ENCODE peak calls at places on chromosomes 16 and 17, in five cellular contexts. J is HCT116, A is IMR-90, G is A549, P is heart left ventricle. H is an unnamed sample.

GRCh38 chr17:10697092-10698081 is at the start of the genes ADPRM and SCO1:
- DNase-seq in J (peak), A (peak), G (peak), P (peak), H (peak)

GRCh38 chr16:1961651-1962067 is 2.3 kb downstream of the NDUFB10 start:
- DNase-seq in J (no peak), A (no peak), G (peak), P (no peak), H (no peak)

GRCh38 chr17:42563543-42563942 is 1.6 kb downstream of the COASY start:
- DNase-seq in J (no peak), A (no peak), G (no peak), P (no peak), H (peak)

GRCh38 chr17:67759355-67760171 is 41.8 kb downstream of the NOL11 start:
- DNase-seq in J (no peak), A (peak), G (no peak), P (peak), H (no peak)

GRCh38 chr16:1890701-1891035 is 18.7 kb upstream of the MEIOB start:
- DNase-seq in J (no peak), A (no peak), G (no peak), P (no peak), H (no peak)

GRCh38 chr17:66684256-66684655 is 150.7 kb upstream of the CACNG5 start:
- DNase-seq in J (no peak), A (peak), G (no peak), P (no peak), H (no peak)

GRCh38 chr16:8854298-8854948 is 14.4 kb downstream of the CARHSP1 start:
- DNase-seq in J (no peak), A (no peak), G (no peak), P (no peak), H (no peak)

GRCh38 chr17:74935585-74936469 is at the start of gene OTOP3:
- DNase-seq in J (no peak), A (no peak), G (no peak), P (no peak), H (no peak)

GRCh38 chr17:7294614-7295153 is at the start of gene YBX2:
- DNase-seq in J (peak), A (peak), G (peak), P (peak), H (peak)

GRCh38 chr16:3444032-3444388 is 530 bp downstream of the NAA60 start:
- DNase-seq in J (peak), A (peak), G (peak), P (no peak), H (peak)

GRCh38 chr16:83365166-83365565 is 442.6 kb upstream of the HSBP1 start:
- DNase-seq in J (no peak), A (peak), G (no peak), P (no peak), H (no peak)

GRCh38 chr17:47685556-47686275 is 8.2 kb upstream of the TBKBP1 start:
- DNase-seq in J (no peak), A (peak), G (no peak), P (no peak), H (no peak)

GRCh38 chr16:65815707-65816106 is 550.8 kb upstream of the CDH5 start:
- DNase-seq in J (no peak), A (no peak), G (no peak), P (no peak), H (no peak)

GRCh38 chr17:46170609-46171432 is 22.4 kb downstream of the KANSL1 start:
- DNase-seq in J (no peak), A (no peak), G (no peak), P (no peak), H (no peak)

GRCh38 chr17:19897108-19897854 is 29.5 kb upstream of the ULK2 start:
- DNase-seq in J (no peak), A (no peak), G (peak), P (peak), H (peak)

GRCh38 chr17:67245694-67246397 is 850 bp upstream of the HELZ start:
- DNase-seq in J (no peak), A (no peak), G (peak), P (peak), H (peak)

GRCh38 chr16:3147757-3148104 is 12.9 kb downstream of the ZNF213 start:
- DNase-seq in J (no peak), A (no peak), G (no peak), P (no peak), H (no peak)

GRCh38 chr17:63447688-63448005 is 1.5 kb upstream of the CYB561 start:
- DNase-seq in J (no peak), A (no peak), G (no peak), P (no peak), H (peak)

GRCh38 chr17:61307905-61308886 is 91.4 kb upstream of the TBX2 start:
- DNase-seq in J (no peak), A (peak), G (peak), P (no peak), H (no peak)

GRCh38 chr16:11546522-11547485 is 39.9 kb downstream of the LITAF start:
- DNase-seq in J (no peak), A (peak), G (peak), P (no peak), H (no peak)

GRCh38 chr16:81445143-81445922 is 725 bp downstream of the CMIP start:
- DNase-seq in J (no peak), A (peak), G (no peak), P (no peak), H (peak)

GRCh38 chr16:6732166-6732565 is 600.5 kb upstream of the RBFOX1 start:
- DNase-seq in J (no peak), A (no peak), G (no peak), P (no peak), H (no peak)

GRCh38 chr17:49240619-49241018 is 10.0 kb upstream of the PHOSPHO1 start:
- DNase-seq in J (no peak), A (no peak), G (no peak), P (no peak), H (no peak)

GRCh38 chr17:10309003-10309974 is 63.5 kb downstream of the MYH13 start:
- DNase-seq in J (no peak), A (no peak), G (no peak), P (no peak), H (no peak)

GRCh38 chr17:48544356-48545021 is 420 bp downstream of the HOXB2 start:
- DNase-seq in J (no peak), A (peak), G (no peak), P (peak), H (peak)

GRCh38 chr17:50201226-50201854 is at the start of gene COL1A1:
- DNase-seq in J (no peak), A (peak), G (no peak), P (peak), H (peak)

GRCh38 chr16:47180073-47180472 is 36.3 kb upstream of the NETO2 start:
- DNase-seq in J (no peak), A (no peak), G (no peak), P (no peak), H (no peak)

DNA sequence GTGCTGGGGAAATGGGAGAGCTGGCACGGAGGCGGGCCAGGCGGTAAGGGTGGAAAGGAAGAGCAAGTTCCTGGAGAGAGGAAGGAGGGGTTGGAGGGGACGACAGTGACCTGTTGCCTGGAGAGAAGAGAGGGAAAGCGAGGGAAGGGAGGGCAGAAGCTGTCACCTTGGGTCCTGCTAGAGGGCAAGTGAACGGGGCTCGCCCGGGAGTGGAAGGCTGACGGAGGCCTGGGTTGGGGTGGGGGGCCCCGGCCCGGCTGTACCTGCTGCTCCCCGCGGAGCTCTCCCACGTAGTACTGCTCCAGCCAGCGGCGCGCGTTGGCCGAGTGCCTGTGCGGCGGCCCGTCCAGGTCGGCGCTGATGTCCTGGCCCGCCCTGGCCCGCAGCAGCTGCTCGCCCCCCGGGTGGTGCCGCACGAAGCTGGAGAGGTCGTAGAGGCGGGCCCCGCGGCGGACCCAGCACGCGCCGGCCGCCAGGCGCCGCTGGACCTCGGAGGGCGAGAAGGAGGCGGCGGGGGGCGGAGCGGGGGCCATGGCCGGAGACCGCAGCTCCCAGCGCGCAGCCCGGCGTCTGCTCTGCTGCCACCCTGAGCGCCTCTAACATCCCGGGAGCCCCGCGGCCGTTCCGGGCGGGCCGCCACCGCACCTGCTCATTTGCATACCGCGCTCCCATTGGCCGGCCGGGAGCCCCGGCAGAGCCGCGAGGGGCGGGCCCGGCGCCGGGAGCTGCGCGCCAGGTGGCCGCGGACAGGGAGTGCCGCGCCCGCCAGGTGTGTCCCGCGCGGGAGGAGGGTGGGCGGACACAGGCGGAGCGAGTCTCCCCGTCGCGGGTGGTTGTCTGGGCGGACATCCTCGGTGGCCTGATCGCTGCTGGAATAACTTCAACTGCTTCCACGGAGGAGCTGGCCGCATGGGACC is at the start of gene FA2H:
- DNase-seq in J (peak), A (peak), G (peak), P (peak), H (peak)
- TF ChIP-seq CTCF in J (peak), A (peak), G (peak), P (no peak), H (no peak)

GRCh38 chr16:529012-529575 is 1.6 kb downstream of the CAPN15 start:
- DNase-seq in J (no peak), A (no peak), G (no peak), P (no peak), H (no peak)
- TF ChIP-seq POLR2A in J (no peak), A (no peak), G (no peak), P (no peak), H (no peak)

GRCh38 chr17:27332485-27333409 is 38.8 kb downstream of the WSB1 start:
- DNase-seq in J (peak), A (peak), G (peak), P (peak), H (peak)
- TF ChIP-seq CTCF in J (peak), A (peak), G (peak), P (peak), H (peak)

GRCh38 chr16:89742948-89743347 is 21.6 kb downstream of the ZNF276 start:
- DNase-seq in J (no peak), A (no peak), G (no peak), P (no peak), H (no peak)
- TF ChIP-seq POLR2A in J (no peak), A (no peak), G (no peak), P (no peak), H (no peak)

GRCh38 chr16:25996052-25996451 is 304.3 kb downstream of the HS3ST4 start:
- DNase-seq in J (no peak), A (no peak), G (peak), P (no peak), H (no peak)
- TF ChIP-seq CTCF in J (no peak), A (no peak), G (no peak), P (no peak), H (no peak)

GRCh38 chr16:4677390-4677789 is 16.0 kb upstream of the NUDT16L1 start:
- DNase-seq in J (no peak), A (no peak), G (no peak), P (peak), H (no peak)
- TF ChIP-seq POLR2A in J (no peak), A (no peak), G (no peak), P (no peak), H (no peak)

GRCh38 chr16:87951550-87952538 is 610 bp downstream of the BANP start:
- DNase-seq in J (no peak), A (no peak), G (no peak), P (peak), H (no peak)
- TF ChIP-seq CTCF in J (peak), A (peak), G (no peak), P (no peak), H (no peak)

DNA sequence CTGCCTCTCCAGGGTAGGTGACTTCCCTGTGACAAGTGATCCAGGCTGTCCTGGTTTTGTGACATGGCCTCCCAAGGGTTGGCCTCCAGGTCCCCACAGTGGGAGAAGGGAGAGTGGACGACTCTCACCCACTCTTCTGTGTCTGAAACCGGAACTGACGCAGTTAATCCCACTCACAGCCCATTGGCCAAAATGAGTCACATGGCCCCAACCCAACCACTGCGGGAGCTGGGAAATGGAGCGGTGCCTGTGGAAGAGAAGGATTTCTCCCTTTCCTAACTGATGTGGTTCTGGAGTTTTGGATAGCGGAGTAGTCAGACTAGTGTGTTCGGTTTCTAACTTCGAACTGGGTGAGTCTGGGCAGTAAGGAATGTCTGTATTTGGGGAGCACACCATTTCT is 79.4 kb downstream of the ABCC6 start:
- DNase-seq in J (no peak), A (no peak), G (no peak), P (no peak), H (no peak)
- TF ChIP-seq POLR2A in J (no peak), A (no peak), G (no peak), P (no peak), H (no peak)

H was measured in stomach.